ENCODE peak calls at places on chromosome 3, in four cellular contexts. N is mammary epithelial cell, H is heart left ventricle, T is left ventricle myocardium inferior. M is an unnamed sample.

GRCh38 chr3:129184396-129184656 is 630 bp upstream of the CNBP start:
- DNase-seq in N (no peak), H (no peak), T (no peak), M (no peak)

GRCh38 chr3:157388976-157389375 is 47.7 kb upstream of the PTX3 start:
- DNase-seq in T (no peak), H (no peak), N (no peak), M (no peak)

GRCh38 chr3:23648965-23649328 is 156.8 kb upstream of the UBE2E1 start:
- DNase-seq in H (no peak), T (no peak), N (peak; percentile 64), M (no peak)

GRCh38 chr3:9474482-9474881 is 77.1 kb downstream of the SETD5 start:
- DNase-seq in H (no peak), T (no peak), N (no peak), M (no peak)

GRCh38 chr3:28376424-28376823 is 27.8 kb upstream of the AZI2 start:
- DNase-seq in T (no peak), N (peak; percentile 5), H (no peak), M (peak; percentile 28)

GRCh38 chr3:156609546-156609945 is 54.6 kb upstream of the SSR3 start:
- DNase-seq in T (no peak), N (no peak), H (no peak), M (no peak)

GRCh38 chr3:134904333-134904771 is 109.3 kb downstream of the EPHB1 start:
- DNase-seq in H (no peak), T (no peak), N (no peak), M (no peak)

GRCh38 chr3:156843071-156843808 is 17.1 kb downstream of the LEKR1 start:
- DNase-seq in N (no peak), T (no peak), H (no peak), M (no peak)

GRCh38 chr3:159486580-159486979 is 502.1 kb upstream of the IL12A start:
- DNase-seq in N (peak; percentile 11), H (no peak), T (no peak), M (no peak)

GRCh38 chr3:58839187-58839586 is 172.6 kb upstream of the FAM3D start:
- DNase-seq in H (no peak), T (no peak), N (no peak), M (no peak)

GRCh38 chr3:197028711-197029510 is 706 bp downstream of the MELTF start:
- DNase-seq in N (no peak), T (no peak), H (no peak), M (no peak)

GRCh38 chr3:172616061-172616461 is 92.8 kb upstream of the TNFSF10 start:
- DNase-seq in H (no peak), T (no peak), N (no peak), M (no peak)

GRCh38 chr3:140019946-140020345 is 85.0 kb downstream of the CLSTN2 start:
- DNase-seq in N (no peak), H (no peak), T (no peak), M (no peak)

GRCh38 chr3:188544012-188544411 is 390.1 kb downstream of the LPP start:
- DNase-seq in T (no peak), N (no peak), H (no peak), M (no peak)
- TF ChIP-seq CTCF in T (no peak), N (no peak), H (no peak), M (no peak)

GRCh38 chr3:191294291-191294690 is 34.9 kb upstream of the CCDC50 start:
- DNase-seq in T (no peak), N (no peak), H (no peak), M (no peak)

GRCh38 chr3:191292243-191292642 is 37.0 kb upstream of the CCDC50 start:
- DNase-seq in T (no peak), N (no peak), H (no peak), M (no peak)

GRCh38 chr3:191301017-191301416 is 28.2 kb upstream of the CCDC50 start:
- DNase-seq in N (no peak), H (no peak), T (no peak), M (no peak)

GRCh38 chr3:191300422-191300821 is 28.8 kb upstream of the CCDC50 start:
- DNase-seq in T (no peak), N (no peak), H (no peak), M (no peak)

DNA sequence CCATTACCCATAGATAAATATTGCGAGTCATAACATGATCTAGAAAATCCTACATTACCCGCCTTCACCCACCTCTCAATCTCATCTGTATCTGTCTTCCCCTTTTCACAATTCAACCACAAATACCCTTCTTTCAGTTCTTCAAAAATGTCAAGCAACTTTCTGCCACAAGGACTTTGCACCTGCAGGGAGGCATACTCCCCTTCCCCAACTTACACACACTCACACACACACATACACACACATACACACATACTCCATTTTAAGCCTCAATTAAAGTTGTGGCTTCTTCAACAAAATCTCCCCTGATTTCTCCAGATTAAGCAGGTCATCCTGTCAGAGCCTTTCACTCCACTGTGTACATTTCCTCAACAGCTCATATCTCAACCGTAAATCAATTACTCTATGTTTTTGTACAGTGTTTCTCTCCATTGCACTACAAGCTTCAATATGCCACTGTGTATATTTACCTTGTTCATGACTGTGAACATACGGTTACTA is 33.1 kb upstream of the CCDC50 start:
- DNase-seq in N (no peak), H (no peak), T (no peak), M (no peak)
- H3K4me3 ChIP-seq in N (no peak overlapping the region), H (no peak overlapping the region), T (no peak overlapping the region), M (no peak overlapping the region)

DNA sequence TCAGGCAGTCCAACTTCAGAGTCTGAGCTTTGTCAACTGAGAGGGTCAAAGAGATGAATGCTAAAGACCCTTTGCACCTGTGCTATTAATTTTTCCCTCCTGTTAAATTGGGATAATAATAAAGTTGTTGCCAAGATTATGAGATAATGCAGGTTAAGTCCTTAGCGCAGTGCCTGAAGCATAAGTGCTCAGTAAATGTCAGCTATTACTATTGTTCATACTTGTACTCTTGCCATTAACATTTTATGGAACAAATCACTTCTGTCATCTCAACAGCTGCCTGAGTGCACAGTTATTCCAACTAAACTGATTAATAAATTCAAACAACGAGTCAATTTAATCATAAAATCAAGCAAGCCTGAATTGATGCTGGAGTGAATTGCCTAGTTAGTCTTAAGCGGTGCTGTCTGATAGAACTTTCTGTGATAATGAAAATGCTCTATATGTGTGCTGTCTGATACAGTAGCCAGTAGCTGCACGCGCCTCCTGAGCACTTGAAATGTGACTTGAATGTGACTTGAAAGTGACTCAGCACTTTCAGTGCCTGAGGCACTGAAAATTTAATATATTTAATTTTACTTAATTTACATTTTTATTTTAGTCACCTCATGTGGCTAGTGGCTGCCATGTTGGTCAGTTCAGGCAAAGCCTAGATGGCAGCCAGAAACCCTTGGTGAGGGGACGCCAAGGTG is 198.7 kb upstream of the PFN2 start:
- DNase-seq in N (no peak), T (peak; percentile 23), H (no peak), M (no peak)
- TF ChIP-seq CTCF in N (no peak), T (no peak), H (no peak), M (no peak)

GRCh38 chr3:12483364-12483763 is 916 bp upstream of the TSEN2 start:
- DNase-seq in T (no peak), N (no peak), H (no peak), M (no peak)
- H3K4me3 ChIP-seq in T (peak overlapping the region; percentile 80), N (peak overlapping the region; percentile 79), H (no peak overlapping the region), M (no peak overlapping the region)

GRCh38 chr3:17176757-17177156 is 292.0 kb downstream of the PLCL2 start:
- DNase-seq in H (no peak), T (no peak), N (no peak), M (no peak)
- TF ChIP-seq CTCF in H (no peak), T (no peak), N (no peak), M (no peak)

GRCh38 chr3:98731720-98732238 is 31.4 kb upstream of the ST3GAL6 start:
- DNase-seq in N (no peak), T (no peak), H (no peak), M (no peak)
- H3K4me3 ChIP-seq in N (peak overlapping the region; percentile 88), T (peak overlapping the region; percentile 85), H (peak overlapping the region; percentile 90), M (peak overlapping the region; percentile 68)

GRCh38 chr3:36309092-36309491 is 71.2 kb upstream of the STAC start:
- DNase-seq in T (no peak), H (no peak), N (no peak), M (no peak)

GRCh38 chr3:36302626-36303025 is 77.7 kb upstream of the STAC start:
- DNase-seq in T (no peak), H (no peak), N (no peak), M (no peak)

GRCh38 chr3:36303286-36303685 is 77.0 kb upstream of the STAC start:
- DNase-seq in N (no peak), T (no peak), H (no peak), M (no peak)

GRCh38 chr3:36302110-36302509 is 78.2 kb upstream of the STAC start:
- DNase-seq in H (no peak), N (no peak), T (no peak), M (no peak)

DNA sequence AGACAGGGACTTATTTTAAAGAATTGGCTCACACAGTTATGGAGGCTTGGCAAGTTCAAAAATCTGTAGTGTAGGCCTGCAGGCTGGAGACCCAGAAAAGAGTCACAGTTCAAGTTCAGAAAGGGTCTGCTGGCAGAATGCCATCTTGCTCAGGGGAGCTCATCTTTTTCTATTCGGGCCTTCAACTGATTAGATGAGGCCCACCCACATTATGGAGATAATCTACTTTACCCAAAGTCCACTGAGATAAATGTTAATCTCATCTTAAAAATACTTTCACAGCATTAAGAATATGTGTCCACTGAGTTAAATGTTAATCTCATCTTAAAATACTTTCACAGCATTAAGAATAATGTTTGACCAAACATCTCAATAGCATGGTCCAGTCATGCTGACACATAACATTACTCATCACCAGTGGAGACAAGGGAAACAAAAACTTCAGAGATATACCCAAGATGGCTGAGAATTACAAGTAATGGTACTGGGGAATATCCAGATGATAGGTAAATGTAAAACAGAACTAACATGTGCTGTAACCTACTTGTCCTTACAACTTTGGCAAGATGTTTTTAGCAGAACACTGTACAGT is 74.3 kb upstream of the STAC start:
- DNase-seq in H (no peak), N (peak; percentile 66), T (no peak), M (no peak)
- TF ChIP-seq CTCF in H (no peak), N (no peak), T (no peak), M (no peak)